ENCODE peak calls at places on chromosome 13, in nine cellular contexts. B is AG04450, O is tibial nerve, T is endodermal cell, S is psoas muscle, Y is choroid plexus epithelial cell, F is bronchial epithelial cell, X is lower lobe of right lung, K is AG10803. U is an unnamed sample.
A peak's percentile ranks its signal among the peaks of the same experiment; 100 is the strongest.

GRCh38 chr13:44359983-44360375 is 13.6 kb upstream of the SERP2 start:
- DNase-seq in B (no peak), O (no peak), T (no peak), S (no peak), Y (no peak), F (peak; percentile 57), X (no peak), K (no peak), U (no peak)

GRCh38 chr13:103638706-103639105 is 572.5 kb upstream of the SLC10A2 start:
- DNase-seq in B (no peak), O (no peak), T (no peak), S (no peak), Y (no peak), F (no peak), X (no peak), K (no peak), U (no peak)

GRCh38 chr13:85675508-85675907 is 123.7 kb downstream of the SLITRK6 start:
- DNase-seq in B (no peak), O (no peak), T (no peak), S (no peak), Y (peak; percentile 7), F (no peak), X (no peak), K (no peak), U (no peak)

GRCh38 chr13:110236431-110236830 is 70.5 kb downstream of the COL4A1 start:
- DNase-seq in B (no peak), O (no peak), T (no peak), S (peak; percentile 20), Y (no peak), F (no peak), X (no peak), K (no peak), U (no peak)

GRCh38 chr13:38008636-38009035 is 139.1 kb upstream of the TRPC4 start:
- DNase-seq in B (no peak), O (no peak), T (no peak), S (no peak), Y (peak; percentile 46), F (peak; percentile 5), X (no peak), K (no peak), U (no peak)

GRCh38 chr13:35179494-35179893 is 237.4 kb downstream of the NBEA start:
- DNase-seq in B (no peak), O (no peak), T (no peak), S (no peak), Y (peak; percentile 11), F (no peak), X (no peak), K (peak; percentile 90), U (no peak)

GRCh38 chr13:25186187-25186586 is 14.1 kb upstream of the AMER2 start:
- DNase-seq in B (no peak), O (no peak), T (no peak), S (no peak), Y (no peak), F (no peak), X (no peak), K (no peak), U (no peak)

GRCh38 chr13:33483471-33483870 is 197.9 kb upstream of the STARD13 start:
- DNase-seq in B (no peak), O (no peak), T (no peak), S (no peak), Y (no peak), F (peak; percentile 80), X (no peak), K (peak; percentile 36), U (no peak)

GRCh38 chr13:60759499-60759898 is 362.5 kb downstream of the TDRD3 start:
- DNase-seq in B (no peak), O (no peak), T (peak; percentile 58), S (no peak), Y (peak; percentile 7), F (peak; percentile 81), X (no peak), K (no peak), U (no peak)

GRCh38 chr13:43041368-43041921 is 18.1 kb downstream of the DNAJC15 start:
- DNase-seq in B (no peak), O (no peak), T (no peak), S (no peak), Y (peak; percentile 41), F (no peak), X (no peak), K (no peak), U (no peak)

GRCh38 chr13:33205224-33205623 is 80.3 kb downstream of the STARD13 start:
- DNase-seq in B (no peak), O (no peak), T (no peak), S (no peak), Y (no peak), F (no peak), X (no peak), K (no peak), U (no peak)

GRCh38 chr13:28819748-28820098 is 416 bp upstream of the MTUS2 start:
- DNase-seq in B (no peak), O (no peak), T (peak; percentile 92), S (no peak), Y (peak; percentile 55), F (no peak), X (peak; percentile 59), K (peak; percentile 16), U (peak; percentile 38)
- TF ChIP-seq CTCF in B (no peak), O (no peak), T (peak; percentile 63), S (no peak), Y (peak; percentile 28), F (peak; percentile 24), X (no peak), K (no peak), U (peak; percentile 39)

GRCh38 chr13:28658796-28659610 is at the start of gene POMP:
- DNase-seq in B (peak; percentile 83), O (peak; percentile 87), T (peak; percentile 94), S (peak; percentile 98), Y (peak; percentile 96), F (peak; percentile 77), X (peak; percentile 95), K (peak; percentile 97), U (peak; percentile 73)

GRCh38 chr13:28658539-28658795 is 463 bp upstream of the POMP start:
- DNase-seq in B (no peak), O (no peak), T (no peak), S (no peak), Y (peak; percentile 23), F (no peak), X (no peak), K (peak; percentile 12), U (no peak)

GRCh38 chr13:28659611-28659970 is 661 bp downstream of the POMP start:
- DNase-seq in B (no peak), O (no peak), T (no peak), S (no peak), Y (peak; percentile 77), F (peak; percentile 59), X (no peak), K (peak; percentile 70), U (no peak)

GRCh38 chr13:28655566-28655965 is 3.4 kb upstream of the POMP start:
- DNase-seq in B (no peak), O (no peak), T (no peak), S (no peak), Y (peak; percentile 69), F (peak; percentile 61), X (no peak), K (peak; percentile 85), U (no peak)

DNA sequence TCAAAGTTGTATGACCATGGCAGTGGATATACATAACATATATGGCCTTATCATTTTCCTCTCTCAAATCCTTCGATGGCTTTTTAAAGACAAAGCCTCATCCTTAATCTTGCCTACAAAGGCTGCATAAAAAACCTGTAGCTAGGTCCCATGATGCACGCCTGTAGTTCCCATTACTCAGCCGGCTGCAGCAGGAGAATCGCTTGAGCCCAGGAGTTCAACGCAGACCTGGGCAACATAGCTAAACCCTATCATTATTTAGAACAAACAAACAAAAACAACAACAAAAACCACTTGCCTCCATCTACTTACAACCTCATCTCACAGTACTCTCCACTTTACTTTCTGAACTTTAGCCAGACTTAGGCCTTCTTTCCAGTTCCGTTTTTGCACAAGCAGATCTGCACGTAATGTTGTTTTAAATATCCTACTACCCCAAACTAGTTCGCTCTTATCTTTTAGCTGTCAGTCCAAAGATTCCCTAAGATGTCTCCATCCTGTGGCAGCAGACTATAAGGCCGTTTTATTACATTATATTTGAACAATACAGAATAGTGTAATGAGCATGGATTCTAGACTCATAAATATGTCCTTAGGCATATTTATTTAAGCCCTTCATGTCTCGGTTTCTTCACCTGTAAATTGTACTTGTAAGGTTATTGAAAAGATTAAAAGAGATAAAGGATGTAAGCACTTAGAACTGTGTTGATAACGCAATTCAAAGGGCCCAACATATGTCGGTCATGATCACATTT is 969 bp upstream of the POMP start:
- DNase-seq in B (no peak), O (no peak), T (no peak), S (no peak), Y (peak; percentile 60), F (peak; percentile 19), X (no peak), K (peak; percentile 35), U (no peak)
- TF ChIP-seq CTCF in B (peak; percentile 42), O (no peak), T (peak; percentile 27), S (no peak), Y (peak; percentile 43), F (no peak), X (no peak), K (peak; percentile 39), U (no peak)

GRCh38 chr13:49521216-49521615 is 25.5 kb downstream of the PHF11 start:
- DNase-seq in B (no peak), O (no peak), T (no peak), S (no peak), Y (no peak), F (no peak), X (no peak), K (no peak), U (no peak)

GRCh38 chr13:49516467-49516866 is 20.7 kb downstream of the PHF11 start:
- DNase-seq in B (no peak), O (no peak), T (no peak), S (no peak), Y (no peak), F (no peak), X (no peak), K (no peak), U (no peak)

GRCh38 chr13:49512578-49512977 is 16.8 kb downstream of the PHF11 start:
- DNase-seq in B (no peak), O (no peak), T (no peak), S (no peak), Y (no peak), F (no peak), X (no peak), K (no peak), U (no peak)

GRCh38 chr13:49517461-49517860 is 21.7 kb downstream of the PHF11 start:
- DNase-seq in B (no peak), O (no peak), T (peak; percentile 70), S (no peak), Y (peak; percentile 47), F (no peak), X (no peak), K (peak; percentile 26), U (no peak)
- TF ChIP-seq CTCF in B (peak; percentile 47), O (peak; percentile 23), T (peak; percentile 73), S (no peak), Y (peak; percentile 61), F (no peak), X (peak; percentile 33), K (peak; percentile 54), U (no peak)

DNA sequence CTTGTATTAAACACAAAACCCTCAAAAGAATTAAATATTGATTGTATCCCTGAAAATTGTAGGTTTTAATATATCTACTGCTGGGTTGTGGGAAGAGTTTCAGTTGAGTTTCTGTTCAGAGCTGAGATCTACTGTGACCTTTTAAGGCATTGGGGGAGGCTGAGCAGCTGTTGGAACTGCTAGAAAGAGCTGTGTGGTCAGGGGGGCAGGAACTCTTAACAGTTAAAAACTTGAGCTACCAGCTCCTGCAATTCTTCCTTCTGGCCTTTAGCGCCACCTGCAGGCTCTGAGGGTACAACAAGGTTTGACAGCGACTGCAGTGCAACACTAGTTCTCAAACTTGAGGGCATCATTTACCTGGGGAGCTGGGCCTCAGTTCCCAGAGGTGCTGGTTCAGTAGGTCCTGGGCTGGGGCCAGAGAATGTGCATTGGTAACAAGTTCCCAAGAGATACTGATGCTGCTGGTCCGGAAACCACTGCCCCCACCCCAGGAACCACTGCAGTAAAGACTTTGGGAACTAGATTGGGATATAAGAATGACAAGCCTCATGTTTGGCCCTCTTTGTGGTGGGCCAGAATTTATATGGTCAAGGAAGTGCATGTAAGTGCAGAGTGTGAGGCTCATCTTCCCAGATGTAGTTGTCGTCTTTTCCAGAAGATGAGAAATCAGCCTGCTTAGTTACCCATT is 2.5 kb downstream of the RNASEH2B start:
- DNase-seq in B (peak; percentile 79), O (peak; percentile 87), T (peak; percentile 97), S (peak; percentile 90), Y (peak; percentile 95), F (peak; percentile 72), X (peak; percentile 91), K (peak; percentile 86), U (no peak)
- TF ChIP-seq CTCF in B (peak; percentile 82), O (peak; percentile 78), T (peak; percentile 94), S (peak; percentile 83), Y (peak; percentile 97), F (peak; percentile 87), X (peak; percentile 90), K (peak; percentile 97), U (peak; percentile 92)

U was measured in D721Med.